ENCODE peak calls at places on chromosomes 13 and 19, in eight cellular contexts. P, O, E, G, B, H, C and R are unnamed samples.

GRCh38 chr13:33017410-33017929 is 1.2 kb downstream of the KL start:
- DNase-seq in P (peak; percentile 45), O (peak; percentile 16), E (no peak), G (peak; percentile 49), B (peak; percentile 20), H (peak; percentile 17), C (peak; percentile 69), R (no peak)

GRCh38 chr19:13077233-13077632 is 25.4 kb downstream of the LYL1 start:
- DNase-seq in P (no peak), O (peak; percentile 39), E (no peak), G (no peak), B (no peak), H (no peak), C (no peak), R (no peak)

GRCh38 chr13:93256998-93257397 is 30.4 kb downstream of the GPC6 start:
- DNase-seq in P (no peak), O (no peak), E (no peak), G (no peak), B (no peak), H (no peak), C (no peak), R (no peak)

GRCh38 chr13:52599853-52600603 is 42.2 kb upstream of the HNRNPA1L2 start:
- DNase-seq in P (peak; percentile 23), O (peak; percentile 26), E (no peak), G (peak; percentile 67), B (peak; percentile 53), H (peak; percentile 29), C (no peak), R (no peak)

GRCh38 chr13:106810069-106810468 is 242.1 kb upstream of the ARGLU1 start:
- DNase-seq in P (no peak), O (no peak), E (no peak), G (no peak), B (no peak), H (no peak), C (no peak), R (no peak)

GRCh38 chr13:88153353-88153752 is 482.2 kb downstream of the SLITRK5 start:
- DNase-seq in P (no peak), O (no peak), E (no peak), G (no peak), B (no peak), H (no peak), C (no peak), R (no peak)

GRCh38 chr13:44575741-44576395 is at the start of gene TSC22D1:
- DNase-seq in P (no peak), O (peak; percentile 56), E (peak; percentile 21), G (peak; percentile 33), B (peak; percentile 65), H (peak; percentile 19), C (peak; percentile 73), R (no peak)

GRCh38 chr19:48350856-48351255 is 12.9 kb downstream of the TMEM143 start:
- DNase-seq in P (no peak), O (no peak), E (no peak), G (no peak), B (no peak), H (no peak), C (no peak), R (no peak)

GRCh38 chr19:1004803-1005664 is 4.8 kb downstream of the GRIN3B start:
- DNase-seq in P (no peak), O (no peak), E (no peak), G (no peak), B (no peak), H (no peak), C (no peak), R (no peak)

GRCh38 chr13:30850204-30850866 is 55.7 kb upstream of the MEDAG start:
- DNase-seq in P (no peak), O (no peak), E (no peak), G (no peak), B (no peak), H (no peak), C (no peak), R (no peak)

DNA sequence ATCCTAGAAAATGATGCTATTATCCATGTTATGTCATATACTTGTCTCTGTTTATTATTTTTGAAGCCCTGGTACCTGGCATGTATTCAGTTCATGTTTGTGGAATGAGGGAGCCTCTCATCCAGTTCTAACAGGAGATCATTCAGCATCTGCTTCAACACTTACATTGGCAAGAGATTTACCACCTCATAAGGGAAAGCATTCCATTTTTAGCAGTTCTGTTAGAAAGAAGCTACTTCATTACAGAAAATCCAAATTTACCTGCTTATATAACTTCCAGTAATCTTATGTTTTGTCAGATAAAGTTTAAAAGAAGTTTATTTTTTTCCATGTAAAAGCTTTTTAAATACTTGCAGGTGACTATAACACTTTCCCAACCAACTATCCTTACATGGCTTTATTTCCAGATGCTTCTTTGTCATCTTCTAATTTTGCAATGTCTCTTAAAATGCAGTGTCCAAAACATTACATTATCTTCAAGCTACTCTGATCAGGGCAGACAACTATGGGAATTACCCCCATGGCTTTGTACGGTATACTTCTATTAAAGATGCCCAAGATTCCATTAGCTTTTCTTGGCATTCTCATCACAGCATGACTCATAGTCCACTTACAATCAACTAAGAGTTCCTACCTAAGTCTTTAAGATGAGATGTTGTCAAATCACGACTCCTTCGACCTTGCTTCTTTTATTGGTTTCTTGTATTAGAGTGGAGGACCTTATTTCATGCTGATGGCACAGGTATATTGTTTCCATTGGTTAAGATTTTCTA is 262.1 kb downstream of the PCDH9 start:
- DNase-seq in P (no peak), O (no peak), E (no peak), G (no peak), B (no peak), H (no peak), C (no peak), R (no peak)
- H3K4me1 ChIP-seq in P (no peaks in the 10 kb centered on the region), O (no peaks in the 10 kb centered on the region), E (no peaks in the 10 kb centered on the region), G (peaks cover 2% of the 10 kb centered on the region), B (no peaks in the 10 kb centered on the region), H (no peaks in the 10 kb centered on the region), C (no peaks in the 10 kb centered on the region), R (no peaks in the 10 kb centered on the region)

DNA sequence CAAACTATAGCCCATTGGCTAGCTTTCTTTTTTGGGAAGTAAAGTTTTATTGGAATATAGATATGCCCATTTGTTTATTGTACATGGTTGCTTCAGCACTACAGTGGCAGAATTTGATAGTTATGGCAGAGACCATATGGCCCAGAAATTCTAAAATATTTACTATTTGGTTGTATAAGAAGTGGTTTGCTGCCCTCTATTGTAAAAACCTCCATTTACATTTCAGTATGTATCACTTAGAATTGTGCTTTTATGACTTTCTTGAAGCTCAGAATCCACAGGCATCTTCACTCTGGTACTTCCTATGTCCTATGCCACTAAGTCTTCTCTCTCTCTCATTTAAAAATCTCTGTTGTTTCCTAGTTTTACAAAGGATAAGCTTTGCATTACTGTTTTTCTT is 37.7 kb downstream of the DLEU7 start:
- DNase-seq in P (no peak), O (peak; percentile 12), E (peak; percentile 19), G (no peak), B (no peak), H (no peak), C (no peak), R (no peak)
- H3K27ac ChIP-seq in P (no peak overlapping the region), O (no peak overlapping the region), E (no peak overlapping the region), G (no peak overlapping the region), B (no peak overlapping the region), H (no peak overlapping the region), C (no peak overlapping the region), R (no peak overlapping the region)

GRCh38 chr13:99031725-99032298 is 53.9 kb upstream of the DOCK9 start:
- DNase-seq in P (no peak), O (no peak), E (peak; percentile 8), G (no peak), B (no peak), H (no peak), C (no peak), R (no peak)

GRCh38 chr13:99027260-99027659 is 49.4 kb upstream of the DOCK9 start:
- DNase-seq in P (no peak), O (no peak), E (no peak), G (no peak), B (no peak), H (no peak), C (no peak), R (no peak)

GRCh38 chr13:99027661-99028425 is 50.0 kb upstream of the DOCK9 start:
- DNase-seq in P (no peak), O (no peak), E (no peak), G (no peak), B (no peak), H (no peak), C (no peak), R (no peak)

GRCh38 chr13:99029576-99029975 is 51.7 kb upstream of the DOCK9 start:
- DNase-seq in P (no peak), O (no peak), E (no peak), G (no peak), B (no peak), H (no peak), C (no peak), R (no peak)

DNA sequence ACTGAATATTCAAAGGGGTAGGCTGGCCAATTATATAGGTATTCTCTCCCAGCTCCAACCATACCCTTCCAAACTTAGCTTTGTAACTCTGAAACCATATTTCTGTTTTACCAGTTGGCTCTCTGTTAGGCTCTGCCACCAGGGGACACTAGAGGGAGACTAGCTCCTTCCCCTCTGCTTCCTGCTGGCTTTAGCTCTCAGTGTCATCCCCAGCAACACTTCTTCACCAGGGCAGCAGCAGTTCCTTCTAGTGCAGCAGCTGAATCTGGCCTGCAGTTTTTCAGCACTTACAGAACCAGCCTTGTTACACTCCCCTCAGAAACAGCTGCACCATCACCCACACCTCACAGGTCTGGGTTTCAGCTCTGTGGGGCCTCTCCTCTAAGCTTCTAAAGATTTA is 51.0 kb upstream of the DOCK9 start:
- DNase-seq in P (no peak), O (no peak), E (no peak), G (peak; percentile 74), B (no peak), H (no peak), C (no peak), R (no peak)
- TF ChIP-seq CTCF in P (no peak), O (no peak), E (peak; percentile 49), G (peak; percentile 75), B (no peak), H (peak; percentile 35), C (no peak), R (no peak)

GRCh38 chr13:110472904-110473563 is 88.5 kb downstream of the RAB20 start:
- DNase-seq in P (peak; percentile 61), O (no peak), E (no peak), G (no peak), B (no peak), H (no peak), C (no peak), R (no peak)

GRCh38 chr13:110476220-110476617 is 85.3 kb downstream of the RAB20 start:
- DNase-seq in P (no peak), O (no peak), E (no peak), G (no peak), B (no peak), H (no peak), C (no peak), R (no peak)

GRCh38 chr13:110475550-110476219 is 85.8 kb downstream of the RAB20 start:
- DNase-seq in P (no peak), O (no peak), E (no peak), G (no peak), B (no peak), H (no peak), C (no peak), R (no peak)

GRCh38 chr13:110475117-110475516 is 86.4 kb downstream of the RAB20 start:
- DNase-seq in P (no peak), O (no peak), E (no peak), G (no peak), B (no peak), H (no peak), C (no peak), R (no peak)

DNA sequence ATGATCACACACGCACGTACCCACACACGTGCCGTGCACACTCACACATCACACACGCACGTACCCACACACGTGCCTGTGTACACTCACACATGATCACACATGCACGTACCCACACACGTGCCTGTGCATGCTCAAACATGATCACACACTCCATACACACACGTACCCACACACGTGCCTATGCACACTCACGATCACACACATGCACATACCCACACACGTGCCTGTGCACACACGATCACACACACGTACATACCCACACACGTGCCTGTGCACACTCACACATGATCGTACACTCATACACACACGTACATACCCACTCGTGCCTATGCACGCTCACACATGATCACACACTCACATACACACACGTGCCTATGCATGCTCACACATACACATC is 86.8 kb downstream of the RAB20 start:
- DNase-seq in P (no peak), O (no peak), E (no peak), G (no peak), B (no peak), H (no peak), C (no peak), R (no peak)
- H3K4me1 ChIP-seq in P (peaks cover 7% of the 10 kb centered on the region), O (peaks cover 3% of the 10 kb centered on the region), E (no peaks in the 10 kb centered on the region), G (no peaks in the 10 kb centered on the region), B (peaks cover 10% of the 10 kb centered on the region), H (peaks cover 4% of the 10 kb centered on the region), C (peaks cover 19% of the 10 kb centered on the region), R (no peaks in the 10 kb centered on the region)